ENCODE peak calls at places on chromosomes 11 and 22, in seven cellular contexts. X is stimulated activated CD4-positive, alpha-beta T cell treated with anti-CD3 and anti-CD28 coated beads, Interleukin-15, amount 100 ng/mL, for 1 hour; B is M059J; O is NCI-H1105; S is A172; I is esophagus squamous epithelium; N is substantia nigra. E is an unnamed sample.

GRCh38 chr11:118260353-118260752 is 3.7 kb downstream of the MPZL2 start:
- DNase-seq in X (no peak), I (no peak), B (no peak), S (no peak), N (no peak), O (no peak), E (no peak)

GRCh38 chr11:33970984-33971466 is 79.1 kb upstream of the LMO2 start:
- DNase-seq in X (no peak), I (no peak), S (peak), B (peak), N (no peak), O (peak), E (no peak)

GRCh38 chr11:134261626-134262488 is 8.5 kb downstream of the ACAD8 start:
- DNase-seq in N (no peak), B (peak), X (no peak), S (peak), O (peak), I (no peak), E (no peak)

GRCh38 chr11:86207413-86207812 is 37.1 kb upstream of the EED start:
- DNase-seq in S (no peak), X (no peak), I (no peak), O (no peak), N (no peak), B (no peak), E (no peak)

GRCh38 chr22:38148252-38148651 is 33.4 kb downstream of the PLA2G6 start:
- DNase-seq in O (no peak), X (no peak), I (no peak), N (no peak), B (peak), S (peak), E (no peak)

GRCh38 chr11:72111300-72111699 is 1.2 kb downstream of the ANAPC15 start:
- DNase-seq in S (no peak), O (no peak), I (no peak), B (no peak), N (no peak), X (no peak), E (no peak)

GRCh38 chr22:30695871-30696655 is 1.4 kb downstream of the OSBP2 start:
- DNase-seq in N (no peak), S (no peak), B (no peak), I (no peak), O (no peak), X (no peak), E (no peak)

GRCh38 chr11:87127131-87127530 is 89.4 kb downstream of the TMEM135 start:
- DNase-seq in N (no peak), B (no peak), S (no peak), X (no peak), I (no peak), O (no peak), E (no peak)

GRCh38 chr11:15993360-15993759 is 363.0 kb downstream of the SOX6 start:
- DNase-seq in O (no peak), I (no peak), S (no peak), B (no peak), N (no peak), X (no peak), E (no peak)

GRCh38 chr11:36023922-36024321 is 80.1 kb downstream of the LDLRAD3 start:
- DNase-seq in I (no peak), B (peak), S (no peak), N (no peak), O (no peak), X (no peak), E (no peak)

GRCh38 chr11:61067782-61068181 is 34.5 kb upstream of the CD5 start:
- DNase-seq in B (no peak), S (no peak), O (no peak), N (no peak), X (no peak), I (no peak), E (no peak)

GRCh38 chr11:7892751-7893356 is 38.2 kb downstream of the OR10A6 start:
- DNase-seq in X (no peak), N (no peak), O (peak), I (no peak), B (peak), S (peak), E (no peak)

GRCh38 chr11:76768091-76769047 is 14.8 kb upstream of the TSKU start:
- DNase-seq in O (peak), N (no peak), S (peak), I (no peak), X (no peak), B (peak), E (no peak)

GRCh38 chr11:125414121-125414520 is 81.9 kb downstream of the FEZ1 start:
- DNase-seq in X (no peak), S (no peak), B (no peak), O (no peak), N (no peak), I (no peak), E (no peak)

GRCh38 chr22:43004362-43005035 is 10.4 kb downstream of the PACSIN2 start:
- DNase-seq in B (peak), O (no peak), X (no peak), I (no peak), S (peak), N (no peak), E (no peak)

GRCh38 chr11:131392528-131393255 is 22.3 kb downstream of the NTM start:
- DNase-seq in O (no peak), N (no peak), B (peak), X (no peak), S (no peak), I (no peak), E (no peak)

GRCh38 chr11:79139900-79140299 is 300.9 kb downstream of the TENM4 start:
- DNase-seq in N (no peak), I (no peak), X (no peak), O (no peak), B (no peak), S (no peak), E (no peak)

GRCh38 chr11:68939583-68940555 is 36.2 kb downstream of the IGHMBP2 start:
- DNase-seq in N (no peak), B (no peak), X (no peak), S (no peak), O (no peak), I (no peak), E (no peak)

GRCh38 chr11:69923641-69924307 is 104.6 kb upstream of the FGF3 start:
- DNase-seq in S (no peak), X (no peak), O (no peak), I (no peak), B (no peak), N (no peak), E (no peak)

GRCh38 chr22:27843441-27843840 is 41.9 kb upstream of the MN1 start:
- DNase-seq in N (no peak), B (no peak), O (no peak), X (no peak), S (no peak), I (no peak), E (no peak)

GRCh38 chr22:41256254-41256897 is 15.6 kb upstream of the CHADL start:
- DNase-seq in I (no peak), N (no peak), B (peak), S (peak), X (no peak), O (no peak), E (no peak)

GRCh38 chr22:32396255-32396654 is 15.8 kb downstream of the RTCB start:
- DNase-seq in O (no peak), X (no peak), S (no peak), B (no peak), N (no peak), I (no peak), E (no peak)

GRCh38 chr11:62708423-62709261 is 1.2 kb downstream of the GNG3 start:
- DNase-seq in B (no peak), I (no peak), O (peak), X (peak), S (no peak), N (no peak), E (no peak)

GRCh38 chr22:47367107-47367690 is 604.7 kb downstream of the TBC1D22A start:
- DNase-seq in X (no peak), O (no peak), N (no peak), S (no peak), I (no peak), B (no peak), E (no peak)

GRCh38 chr11:7098235-7098832 is 9.5 kb downstream of the RBMXL2 start:
- DNase-seq in X (no peak), B (peak), O (peak), N (no peak), I (no peak), S (peak), E (no peak)